ENCODE peak calls at places on chromosomes 16 and 17, in nine cellular contexts. One of them, this sample, is unnamed. For H3K4me1, the result is how much of the 10 kb centered on the place peaks cover.

GRCh38 chr16:20352615-20353014 is at the start of gene UMOD:
- DNase-seq in GM23248: no peak
- DNase-seq in fibroblast of lung: no peak
- DNase-seq in neuronal stem cell: no peak
- DNase-seq in kidney: no peak
- DNase-seq in IMR-90: no peak
- DNase-seq in neural progenitor cell: no peak
- DNase-seq in GM12878: no peak
- DNase-seq in mammary epithelial cell: no peak
- DNase-seq in this sample: no peak

GRCh38 chr16:50598256-50598894 is 50.2 kb downstream of the NKD1 start:
- DNase-seq in fibroblast of lung: no peak
- DNase-seq in neuronal stem cell: no peak
- DNase-seq in neural progenitor cell: no peak
- DNase-seq in mammary epithelial cell: no peak
- DNase-seq in IMR-90: no peak
- DNase-seq in GM23248: no peak
- DNase-seq in GM12878: no peak
- DNase-seq in kidney: peak
- DNase-seq in this sample: no peak

GRCh38 chr17:6558276-6558675 is 1.9 kb upstream of the PITPNM3 start:
- DNase-seq in kidney: peak
- DNase-seq in mammary epithelial cell: no peak
- DNase-seq in neuronal stem cell: no peak
- DNase-seq in GM12878: no peak
- DNase-seq in GM23248: no peak
- DNase-seq in IMR-90: no peak
- DNase-seq in fibroblast of lung: no peak
- DNase-seq in neural progenitor cell: no peak
- DNase-seq in this sample: no peak

GRCh38 chr17:2295575-2295974 is 8.0 kb downstream of the SMG6 start:
- DNase-seq in kidney: no peak
- DNase-seq in fibroblast of lung: peak
- DNase-seq in IMR-90: peak
- DNase-seq in neural progenitor cell: no peak
- DNase-seq in GM23248: peak
- DNase-seq in neuronal stem cell: no peak
- DNase-seq in GM12878: no peak
- DNase-seq in mammary epithelial cell: peak
- DNase-seq in this sample: no peak

GRCh38 chr16:79294568-79294967 is 306.0 kb downstream of the MAF start:
- DNase-seq in neural progenitor cell: no peak
- DNase-seq in IMR-90: no peak
- DNase-seq in GM23248: no peak
- DNase-seq in fibroblast of lung: no peak
- DNase-seq in mammary epithelial cell: no peak
- DNase-seq in kidney: no peak
- DNase-seq in GM12878: no peak
- DNase-seq in neuronal stem cell: no peak
- DNase-seq in this sample: no peak

GRCh38 chr16:70523621-70524405 is at the start of gene SF3B3:
- DNase-seq in mammary epithelial cell: peak
- DNase-seq in fibroblast of lung: no peak
- DNase-seq in GM12878: no peak
- DNase-seq in GM23248: peak
- DNase-seq in IMR-90: peak
- DNase-seq in kidney: peak
- DNase-seq in neural progenitor cell: peak
- DNase-seq in neuronal stem cell: peak
- DNase-seq in this sample: peak

GRCh38 chr16:66890796-66891195 is 10.5 kb downstream of the PDP2 start:
- DNase-seq in neuronal stem cell: no peak
- DNase-seq in neural progenitor cell: no peak
- DNase-seq in fibroblast of lung: no peak
- DNase-seq in kidney: peak
- DNase-seq in GM23248: no peak
- DNase-seq in GM12878: no peak
- DNase-seq in IMR-90: no peak
- DNase-seq in mammary epithelial cell: no peak
- DNase-seq in this sample: no peak

GRCh38 chr17:17535957-17536356 is 39.8 kb upstream of the RASD1 start:
- DNase-seq in neuronal stem cell: no peak
- DNase-seq in mammary epithelial cell: no peak
- DNase-seq in fibroblast of lung: peak
- DNase-seq in GM23248: peak
- DNase-seq in IMR-90: peak
- DNase-seq in neural progenitor cell: no peak
- DNase-seq in kidney: no peak
- DNase-seq in GM12878: no peak
- DNase-seq in this sample: peak

DNA sequence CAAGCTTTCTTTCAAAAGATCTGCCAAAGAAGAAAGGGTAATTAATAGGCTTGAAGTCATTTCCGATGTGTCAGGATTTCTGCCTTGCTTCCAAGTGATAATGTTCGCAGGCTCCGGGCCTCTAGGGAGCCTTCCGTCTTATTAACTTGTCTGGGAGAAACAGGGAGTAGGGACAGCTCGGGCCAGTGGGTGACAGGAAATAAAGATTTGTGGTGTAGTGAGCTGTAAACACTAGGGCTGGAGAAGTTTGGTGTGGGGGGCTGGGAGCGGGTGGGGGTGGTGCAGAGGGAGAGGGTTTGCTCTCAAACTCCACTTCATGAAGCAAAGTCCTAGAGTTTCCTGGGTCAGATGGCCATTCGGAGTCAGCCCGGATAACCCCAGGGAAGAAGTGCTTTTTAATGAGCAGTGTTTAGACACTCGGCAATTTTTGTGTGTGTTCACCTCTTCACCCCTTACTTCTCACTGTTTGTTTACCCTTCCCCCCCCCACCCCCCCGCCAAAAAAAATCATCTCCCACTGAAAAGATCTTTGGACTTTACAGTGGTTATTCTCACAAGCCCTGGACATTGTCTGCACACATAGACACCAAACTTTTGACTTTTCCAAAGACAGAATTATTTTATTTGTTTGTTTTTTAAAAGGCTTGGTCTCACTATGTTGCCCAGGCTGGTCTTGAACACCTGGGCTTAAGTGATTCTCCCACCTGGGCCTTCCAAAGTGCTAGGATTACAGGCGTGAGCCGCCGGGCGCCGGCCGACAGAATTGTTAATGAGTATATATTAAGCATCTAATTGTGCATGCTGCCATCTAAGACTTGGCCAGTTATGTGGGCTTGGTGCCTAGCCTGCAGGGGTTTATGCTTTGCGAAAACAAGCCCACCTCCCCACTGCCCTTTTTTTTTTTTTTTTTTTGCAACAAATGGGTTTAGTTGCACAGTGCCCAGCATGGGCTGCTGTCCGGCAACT is 196.4 kb downstream of the CCDC182 start:
- DNase-seq in mammary epithelial cell: no peak
- DNase-seq in neural progenitor cell: no peak
- DNase-seq in IMR-90: no peak
- DNase-seq in GM23248: no peak
- DNase-seq in GM12878: no peak
- DNase-seq in neuronal stem cell: no peak
- DNase-seq in kidney: peak
- DNase-seq in fibroblast of lung: peak
- DNase-seq in this sample: no peak
- H3K9ac ChIP-seq in mammary epithelial cell: no peak
- H3K9ac ChIP-seq in neural progenitor cell: no peak
- H3K9ac ChIP-seq in IMR-90: no peak
- H3K9ac ChIP-seq in GM23248: no peak
- H3K9ac ChIP-seq in GM12878: no peak
- H3K9ac ChIP-seq in neuronal stem cell: no peak
- H3K9ac ChIP-seq in kidney: no peak
- H3K9ac ChIP-seq in fibroblast of lung: no peak
- H3K9ac ChIP-seq in this sample: no peak

GRCh38 chr17:4641297-4642195 is at the start of gene ALOX15:
- DNase-seq in GM23248: no peak
- DNase-seq in neuronal stem cell: peak
- DNase-seq in fibroblast of lung: no peak
- DNase-seq in mammary epithelial cell: no peak
- DNase-seq in IMR-90: no peak
- DNase-seq in neural progenitor cell: peak
- DNase-seq in GM12878: no peak
- DNase-seq in kidney: no peak
- DNase-seq in this sample: no peak

GRCh38 chr17:4643676-4644075 is 2.2 kb upstream of the ALOX15 start:
- DNase-seq in IMR-90: no peak
- DNase-seq in fibroblast of lung: no peak
- DNase-seq in mammary epithelial cell: no peak
- DNase-seq in neural progenitor cell: no peak
- DNase-seq in GM12878: no peak
- DNase-seq in GM23248: no peak
- DNase-seq in neuronal stem cell: no peak
- DNase-seq in kidney: no peak
- DNase-seq in this sample: no peak

GRCh38 chr17:4648741-4649140 is 7.3 kb upstream of the ALOX15 start:
- DNase-seq in neural progenitor cell: no peak
- DNase-seq in fibroblast of lung: no peak
- DNase-seq in GM12878: no peak
- DNase-seq in IMR-90: no peak
- DNase-seq in mammary epithelial cell: no peak
- DNase-seq in neuronal stem cell: no peak
- DNase-seq in kidney: no peak
- DNase-seq in GM23248: no peak
- DNase-seq in this sample: no peak

GRCh38 chr17:4642286-4642685 is 808 bp upstream of the ALOX15 start:
- DNase-seq in mammary epithelial cell: no peak
- DNase-seq in neural progenitor cell: peak
- DNase-seq in fibroblast of lung: no peak
- DNase-seq in neuronal stem cell: peak
- DNase-seq in IMR-90: no peak
- DNase-seq in kidney: no peak
- DNase-seq in GM23248: no peak
- DNase-seq in GM12878: no peak
- DNase-seq in this sample: no peak

GRCh38 chr17:4645642-4646041 is 4.2 kb upstream of the ALOX15 start:
- DNase-seq in IMR-90: no peak
- DNase-seq in neural progenitor cell: no peak
- DNase-seq in kidney: no peak
- DNase-seq in mammary epithelial cell: no peak
- DNase-seq in GM23248: no peak
- DNase-seq in neuronal stem cell: no peak
- DNase-seq in fibroblast of lung: no peak
- DNase-seq in GM12878: no peak
- DNase-seq in this sample: no peak
- H3K4me3 ChIP-seq in IMR-90: no peak
- H3K4me3 ChIP-seq in neural progenitor cell: no peak
- H3K4me3 ChIP-seq in kidney: no peak
- H3K4me3 ChIP-seq in mammary epithelial cell: no peak
- H3K4me3 ChIP-seq in GM23248: no peak
- H3K4me3 ChIP-seq in neuronal stem cell: no peak
- H3K4me3 ChIP-seq in fibroblast of lung: no peak
- H3K4me3 ChIP-seq in GM12878: no peak
- H3K4me3 ChIP-seq in this sample: no peak

GRCh38 chr17:81097134-81097942 is 62.4 kb downstream of the BAIAP2 start:
- DNase-seq in GM12878: no peak
- DNase-seq in fibroblast of lung: peak
- DNase-seq in GM23248: peak
- DNase-seq in IMR-90: peak
- DNase-seq in mammary epithelial cell: peak
- DNase-seq in neuronal stem cell: peak
- DNase-seq in kidney: peak
- DNase-seq in neural progenitor cell: peak
- DNase-seq in this sample: peak

GRCh38 chr17:81094744-81095607 is 60.0 kb downstream of the BAIAP2 start:
- DNase-seq in neural progenitor cell: peak
- DNase-seq in GM12878: peak
- DNase-seq in neuronal stem cell: peak
- DNase-seq in fibroblast of lung: peak
- DNase-seq in GM23248: peak
- DNase-seq in mammary epithelial cell: peak
- DNase-seq in kidney: peak
- DNase-seq in IMR-90: peak
- DNase-seq in this sample: peak

GRCh38 chr17:81094224-81094743 is 59.3 kb downstream of the BAIAP2 start:
- DNase-seq in GM12878: no peak
- DNase-seq in fibroblast of lung: no peak
- DNase-seq in kidney: no peak
- DNase-seq in neuronal stem cell: no peak
- DNase-seq in GM23248: no peak
- DNase-seq in neural progenitor cell: no peak
- DNase-seq in IMR-90: no peak
- DNase-seq in mammary epithelial cell: no peak
- DNase-seq in this sample: no peak

GRCh38 chr17:81096741-81097133 is 61.8 kb downstream of the BAIAP2 start:
- DNase-seq in kidney: no peak
- DNase-seq in mammary epithelial cell: no peak
- DNase-seq in neural progenitor cell: no peak
- DNase-seq in fibroblast of lung: no peak
- DNase-seq in neuronal stem cell: no peak
- DNase-seq in GM12878: no peak
- DNase-seq in GM23248: no peak
- DNase-seq in IMR-90: no peak
- DNase-seq in this sample: no peak

GRCh38 chr17:81095608-81095888 is 60.6 kb downstream of the BAIAP2 start:
- DNase-seq in GM12878: no peak
- DNase-seq in neural progenitor cell: no peak
- DNase-seq in mammary epithelial cell: no peak
- DNase-seq in kidney: no peak
- DNase-seq in IMR-90: no peak
- DNase-seq in neuronal stem cell: no peak
- DNase-seq in GM23248: no peak
- DNase-seq in fibroblast of lung: no peak
- DNase-seq in this sample: no peak
- H3K4me1 ChIP-seq in GM12878: under half
- H3K4me1 ChIP-seq in neural progenitor cell: under half
- H3K4me1 ChIP-seq in mammary epithelial cell: half or more
- H3K4me1 ChIP-seq in kidney: under half
- H3K4me1 ChIP-seq in IMR-90: under half
- H3K4me1 ChIP-seq in neuronal stem cell: half or more
- H3K4me1 ChIP-seq in GM23248: under half
- H3K4me1 ChIP-seq in fibroblast of lung: under half
- H3K4me1 ChIP-seq in this sample: under half

DNA sequence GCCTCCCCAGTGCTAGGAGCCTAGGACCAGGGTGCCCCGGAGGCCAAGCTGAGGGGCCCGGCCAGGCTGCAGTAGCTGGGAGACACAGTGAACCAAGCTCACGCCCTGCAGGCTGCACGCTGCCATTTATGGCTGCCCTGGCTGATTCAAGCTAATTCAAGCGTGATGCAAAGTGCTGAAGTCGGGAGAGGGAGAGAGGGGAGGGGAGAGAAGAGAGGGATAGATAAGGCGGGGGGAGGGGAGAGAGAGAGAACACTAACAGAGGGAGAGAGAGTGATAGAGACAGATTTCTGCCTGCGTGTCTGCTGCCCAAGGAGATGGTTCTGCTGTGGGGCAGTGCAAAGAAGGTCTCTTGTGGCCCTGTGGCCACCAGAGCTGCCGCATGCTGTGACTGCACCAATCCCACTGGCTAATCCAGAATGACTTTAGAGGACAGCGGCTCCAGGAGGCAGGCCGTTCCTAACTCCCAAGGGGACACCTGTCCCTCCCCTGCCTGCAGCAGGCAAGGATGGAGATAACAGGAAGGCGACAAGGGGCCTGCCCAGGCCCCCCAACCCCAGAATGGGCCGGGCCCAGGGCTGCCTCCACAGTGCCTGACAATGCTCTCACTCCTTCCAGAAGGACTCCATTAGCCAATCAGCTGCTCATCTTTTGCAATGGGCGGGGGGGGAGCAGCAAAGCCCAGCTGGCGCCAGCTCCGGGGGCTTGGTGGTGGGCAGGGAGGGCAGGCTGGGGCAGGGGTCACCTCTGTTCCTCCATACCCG is 12.9 kb downstream of the MXRA7 start:
- DNase-seq in IMR-90: peak
- DNase-seq in GM12878: no peak
- DNase-seq in GM23248: peak
- DNase-seq in neural progenitor cell: peak
- DNase-seq in neuronal stem cell: peak
- DNase-seq in fibroblast of lung: peak
- DNase-seq in mammary epithelial cell: no peak
- DNase-seq in kidney: peak
- DNase-seq in this sample: peak
- H3K9ac ChIP-seq in IMR-90: peak
- H3K9ac ChIP-seq in GM12878: no peak
- H3K9ac ChIP-seq in GM23248: peak
- H3K9ac ChIP-seq in neural progenitor cell: no peak
- H3K9ac ChIP-seq in neuronal stem cell: peak
- H3K9ac ChIP-seq in fibroblast of lung: no peak
- H3K9ac ChIP-seq in mammary epithelial cell: no peak
- H3K9ac ChIP-seq in kidney: no peak
- H3K9ac ChIP-seq in this sample: peak